ENCODE peak calls at places on chromosomes 13 and 19, in five cellular contexts. S is amniotic stem cell; J is heart right ventricle; L is Right ventricle myocardium superior; O is stimulated activated CD4-positive, alpha-beta T cell treated with anti-CD3 and anti-CD28 coated beads, Interleukin-15, amount 100 ng/mL, for 1 hour. U is an unnamed sample.

GRCh38 chr13:91313103-91313502 is 34.4 kb upstream of the MIR17HG start:
- DNase-seq in O (no peak), L (no peak), J (no peak), S (no peak), U (no peak)

GRCh38 chr13:45207319-45207718 is 6.5 kb upstream of the KCTD4 start:
- DNase-seq in J (no peak), S (no peak), L (no peak), O (no peak), U (no peak)

GRCh38 chr19:34996978-34997640 is 3.0 kb upstream of the GRAMD1A start:
- DNase-seq in O (no peak), L (no peak), S (no peak), J (no peak), U (peak)

GRCh38 chr19:5563941-5564612 is 3.7 kb downstream of the TINCR start:
- DNase-seq in J (no peak), S (no peak), L (no peak), O (no peak), U (no peak)

GRCh38 chr13:59299584-59299983 is 864.1 kb downstream of the DIAPH3 start:
- DNase-seq in O (no peak), L (no peak), S (no peak), J (no peak), U (no peak)

GRCh38 chr13:92838786-92839185 is 387.8 kb upstream of the GPC6 start:
- DNase-seq in L (no peak), O (no peak), S (no peak), J (no peak), U (no peak)

GRCh38 chr19:17719730-17720486 is 628 bp downstream of the MAP1S start:
- DNase-seq in J (no peak), L (no peak), S (no peak), O (peak), U (peak)

GRCh38 chr19:13795595-13796300 is 505 bp downstream of the ZSWIM4 start:
- DNase-seq in O (no peak), L (no peak), J (no peak), S (no peak), U (no peak)

GRCh38 chr13:34748561-34748960 is 193.5 kb upstream of the NBEA start:
- DNase-seq in O (no peak), L (no peak), S (no peak), J (no peak), U (no peak)

GRCh38 chr13:72458701-72459100 is 268.7 kb downstream of the MZT1 start:
- DNase-seq in L (no peak), O (no peak), J (no peak), S (no peak), U (no peak)

GRCh38 chr19:34128558-34129250 is 43.6 kb upstream of the LSM14A start:
- DNase-seq in L (no peak), O (no peak), J (no peak), S (no peak), U (no peak)

GRCh38 chr19:42276284-42276683 is 7.2 kb downstream of the CIC start:
- DNase-seq in L (no peak), O (no peak), S (no peak), J (peak), U (no peak)

GRCh38 chr19:38664503-38665211 is 17.2 kb downstream of the ACTN4 start:
- DNase-seq in J (no peak), L (no peak), O (no peak), S (no peak), U (no peak)

GRCh38 chr13:110422913-110423688 is 116.0 kb downstream of the COL4A2 start:
- DNase-seq in S (no peak), J (no peak), L (no peak), O (no peak), U (no peak)

GRCh38 chr19:2540646-2541454 is 64.9 kb downstream of the GADD45B start:
- DNase-seq in O (no peak), J (peak), S (peak), L (peak), U (peak)

GRCh38 chr13:113139580-113139979 is 17.0 kb downstream of the F10 start:
- DNase-seq in L (no peak), S (no peak), J (no peak), O (no peak), U (no peak)

GRCh38 chr13:104592545-104593250 is 1526.5 kb upstream of the SLC10A2 start:
- DNase-seq in L (no peak), J (no peak), S (no peak), O (no peak), U (no peak)

GRCh38 chr13:93881418-93881817 is 598.1 kb downstream of the DCT start:
- DNase-seq in J (no peak), S (no peak), L (no peak), O (no peak), U (no peak)

GRCh38 chr19:1884719-1885334 is 469 bp downstream of the ABHD17A start:
- DNase-seq in O (no peak), S (no peak), J (no peak), L (peak), U (peak)

GRCh38 chr13:25276748-25277147 is 10.5 kb downstream of the MTMR6 start:
- DNase-seq in J (no peak), O (no peak), L (no peak), S (no peak), U (no peak)

GRCh38 chr19:12873891-12874745 is 7.1 kb downstream of the DNASE2 start:
- DNase-seq in O (no peak), J (no peak), S (no peak), L (no peak), U (no peak)

GRCh38 chr19:10815007-10815531 is 20.9 kb downstream of the TMED1 start:
- DNase-seq in S (no peak), J (no peak), L (no peak), O (no peak), U (no peak)

GRCh38 chr13:50131998-50132936 is 117.0 kb downstream of the KCNRG start:
- DNase-seq in L (no peak), O (no peak), J (no peak), S (no peak), U (no peak)

GRCh38 chr19:12052057-12052570 is 647 bp downstream of the ZNF878 start:
- DNase-seq in O (no peak), S (no peak), L (no peak), J (no peak), U (no peak)

GRCh38 chr19:6648141-6648715 is 21.7 kb downstream of the TNFSF14 start:
- DNase-seq in S (no peak), J (no peak), L (no peak), O (no peak), U (no peak)

GRCh38 chr13:98919566-98919965 is 58.3 kb downstream of the DOCK9 start:
- DNase-seq in O (no peak), S (no peak), L (no peak), J (no peak), U (no peak)

GRCh38 chr19:6229951-6230712 is 49.6 kb downstream of the MLLT1 start:
- DNase-seq in O (no peak), S (no peak), J (no peak), L (peak), U (no peak)

GRCh38 chr13:104954210-104954609 is 1581.3 kb downstream of the EFNB2 start:
- DNase-seq in L (no peak), J (no peak), O (no peak), S (no peak), U (no peak)

GRCh38 chr19:2385053-2385721 is 25.1 kb downstream of the TMPRSS9 start:
- DNase-seq in L (no peak), J (no peak), S (no peak), O (no peak), U (peak)

U was measured in pancreas.